ENCODE peak calls at places on chromosomes 16 and 17, in seven cellular contexts. Y is body of pancreas, U is sigmoid colon, V is IMR-90, S is GM12891, H is tibial nerve, D is lower leg skin. N is an unnamed sample.

GRCh38 chr17:13462673-13463124 is 139.0 kb downstream of the HS3ST3A1 start:
- DNase-seq in D (no peak), V (no peak), U (no peak), Y (no peak), S (no peak), H (no peak), N (no peak)

GRCh38 chr17:45273551-45273957 is 11.7 kb upstream of the SPATA32 start:
- DNase-seq in Y (no peak), U (no peak), V (no peak), S (no peak), D (no peak), H (no peak), N (no peak)

GRCh38 chr16:71626858-71627213 is 852 bp downstream of the MARVELD3 start:
- DNase-seq in H (no peak), Y (peak), D (no peak), U (no peak), V (no peak), S (peak), N (no peak)

GRCh38 chr16:27717726-27718125 is 167.8 kb downstream of the KATNIP start:
- DNase-seq in D (no peak), H (no peak), U (peak), Y (no peak), S (no peak), V (no peak), N (no peak)

GRCh38 chr17:66152756-66153155 is 39.2 kb downstream of the CEP112 start:
- DNase-seq in H (no peak), V (peak), S (no peak), U (no peak), D (no peak), Y (no peak), N (no peak)

GRCh38 chr16:11049396-11050059 is 105.2 kb downstream of the CLEC16A start:
- DNase-seq in D (no peak), Y (no peak), S (no peak), U (peak), H (no peak), V (no peak), N (peak)

GRCh38 chr16:70298988-70299938 is at the start of gene DDX19B:
- DNase-seq in S (peak), D (peak), U (peak), H (peak), Y (peak), V (peak), N (peak)

GRCh38 chr16:84048871-84049270 is 6.3 kb upstream of the SLC38A8 start:
- DNase-seq in Y (peak), H (no peak), V (no peak), D (no peak), S (no peak), U (peak), N (no peak)

GRCh38 chr17:74429604-74430384 is 2.1 kb upstream of the GPRC5C start:
- DNase-seq in V (no peak), S (no peak), U (no peak), D (peak), Y (peak), H (no peak), N (no peak)

GRCh38 chr17:8481089-8481488 is 45.4 kb downstream of the NDEL1 start:
- DNase-seq in Y (no peak), U (no peak), S (no peak), H (no peak), D (no peak), V (no peak), N (no peak)

GRCh38 chr17:73309727-73310555 is 1.9 kb downstream of the CDC42EP4 start:
- DNase-seq in S (no peak), U (no peak), V (no peak), Y (peak), D (no peak), H (no peak), N (no peak)

GRCh38 chr16:24609740-24610420 is 70.5 kb downstream of the RBBP6 start:
- DNase-seq in D (peak), H (peak), U (peak), V (peak), Y (peak), S (peak), N (no peak)

GRCh38 chr17:55584861-55585260 is 73.6 kb upstream of the SMIM36 start:
- DNase-seq in Y (no peak), V (no peak), U (no peak), H (no peak), D (no peak), S (no peak), N (no peak)

GRCh38 chr16:10683160-10683559 is 11.6 kb downstream of the TEKT5 start:
- DNase-seq in U (no peak), Y (no peak), H (no peak), D (no peak), V (no peak), S (no peak), N (no peak)

GRCh38 chr16:2770057-2770780 is 6.9 kb downstream of the ELOB start:
- DNase-seq in Y (no peak), H (no peak), D (no peak), U (no peak), S (no peak), V (no peak), N (no peak)

GRCh38 chr16:48124266-48124665 is 31.5 kb downstream of the ABCC12 start:
- DNase-seq in S (no peak), D (no peak), H (no peak), U (no peak), Y (no peak), V (no peak), N (no peak)

GRCh38 chr16:49560018-49560830 is 186.6 kb downstream of the C16orf78 start:
- DNase-seq in S (no peak), H (peak), V (no peak), D (no peak), U (no peak), Y (no peak), N (no peak)

GRCh38 chr16:19528666-19529065 is 4.9 kb downstream of the CCP110 start:
- DNase-seq in Y (no peak), S (no peak), D (no peak), V (no peak), U (no peak), H (no peak), N (no peak)

GRCh38 chr17:8991514-8992285 is 26.2 kb upstream of the PIK3R5 start:
- DNase-seq in D (peak), H (peak), Y (peak), U (peak), V (peak), S (no peak), N (peak)

GRCh38 chr17:62876664-62877411 is 68.7 kb upstream of the MARCHF10 start:
- DNase-seq in V (peak), U (no peak), Y (no peak), D (no peak), H (no peak), S (no peak), N (no peak)

GRCh38 chr17:45143767-45144198 is 4.5 kb upstream of the HEXIM1 start:
- DNase-seq in S (no peak), Y (peak), H (peak), V (peak), U (peak), D (peak), N (no peak)

GRCh38 chr16:89917773-89918452 is 749 bp upstream of the MC1R start:
- DNase-seq in D (no peak), S (peak), H (no peak), U (peak), Y (peak), V (peak), N (peak)

GRCh38 chr17:81471804-81472456 is 40.7 kb downstream of the ACTG1 start:
- DNase-seq in Y (no peak), V (no peak), S (no peak), H (peak), D (peak), U (peak), N (peak)

DNA sequence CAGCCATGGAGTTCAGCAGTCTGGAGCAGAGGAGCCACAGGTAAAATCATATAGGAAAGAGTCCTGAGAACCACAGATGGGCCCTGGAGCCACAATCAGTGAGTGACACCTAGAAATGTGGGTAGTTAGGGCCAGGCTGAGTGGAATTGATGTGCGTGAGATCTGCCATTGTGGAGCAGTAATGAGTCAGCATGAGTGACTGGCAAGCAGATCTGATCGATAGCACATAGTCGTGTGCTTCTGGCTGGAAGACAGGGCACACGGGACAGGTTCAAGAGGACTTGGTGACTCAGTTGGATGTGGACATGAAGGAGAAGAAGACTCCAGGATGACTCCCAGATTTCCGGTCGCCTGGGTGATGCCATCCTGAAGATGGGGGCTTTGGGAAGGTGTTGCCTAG is 12.3 kb downstream of the ADORA2B start:
- DNase-seq in H (no peak), Y (no peak), U (peak), D (no peak), V (no peak), S (no peak), N (no peak)
- TF ChIP-seq POLR2A in H (no peak), Y (no peak), U (no peak), D (no peak), V (no peak), S (no peak), N (no peak)

GRCh38 chr16:31128711-31129567 is 6.6 kb downstream of the PRSS8 start:
- DNase-seq in S (no peak), U (no peak), Y (peak), H (no peak), V (no peak), D (no peak), N (no peak)
- TF ChIP-seq POLR2A in S (no peak), U (no peak), Y (peak), H (no peak), V (no peak), D (no peak), N (no peak)

DNA sequence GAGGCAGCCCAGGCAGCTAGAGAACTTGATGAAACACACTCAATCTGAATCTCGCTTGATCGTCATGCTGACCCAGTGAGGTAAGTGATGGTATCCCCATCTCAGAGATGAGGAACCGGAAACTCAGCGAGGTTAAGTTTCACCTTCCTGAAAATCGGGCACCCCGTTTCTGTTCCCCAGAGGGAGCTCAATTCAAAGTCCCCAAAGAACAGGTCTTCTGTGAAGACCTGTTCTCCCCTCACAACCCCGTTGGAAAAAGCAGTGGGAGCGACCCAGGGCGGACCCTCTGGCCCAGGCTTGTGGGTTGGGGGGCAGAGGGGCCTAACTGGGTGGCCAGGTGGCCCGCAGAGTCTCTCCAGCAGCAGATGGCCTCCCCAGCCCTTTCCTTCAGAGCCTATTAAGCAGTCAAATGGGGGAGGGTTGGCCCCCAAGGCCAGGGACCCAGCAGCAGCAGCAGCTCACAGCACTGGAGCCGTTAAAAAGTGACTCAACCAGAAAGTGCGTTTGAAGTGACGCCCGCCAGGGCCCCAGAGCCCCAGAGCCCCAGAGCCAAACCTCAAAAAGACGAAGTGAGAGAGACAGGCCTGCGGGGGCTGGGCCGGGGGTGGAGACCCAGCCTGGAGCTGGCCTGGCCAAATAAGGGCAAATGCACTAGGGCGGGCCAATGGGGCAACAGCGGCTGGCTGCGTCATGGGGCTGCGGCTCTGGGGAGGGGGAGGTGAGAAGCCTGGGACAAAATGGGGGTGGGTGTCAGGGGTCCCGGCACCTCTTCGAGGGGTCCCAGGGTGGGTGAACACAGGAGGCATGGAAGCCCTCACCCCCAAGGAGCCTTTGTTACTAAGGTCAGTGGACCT is 9.2 kb upstream of the TSPOAP1 start:
- DNase-seq in H (peak), D (peak), V (peak), U (peak), S (no peak), Y (peak), N (peak)
- TF ChIP-seq POLR2A in H (no peak), D (no peak), V (no peak), U (no peak), S (peak), Y (peak), N (no peak)

GRCh38 chr17:64150237-64151015 is 20.5 kb upstream of the ERN1 start:
- DNase-seq in D (no peak), H (peak), S (no peak), U (no peak), Y (peak), V (no peak), N (no peak)
- TF ChIP-seq POLR2A in D (no peak), H (no peak), S (no peak), U (no peak), Y (peak), V (no peak), N (no peak)

DNA sequence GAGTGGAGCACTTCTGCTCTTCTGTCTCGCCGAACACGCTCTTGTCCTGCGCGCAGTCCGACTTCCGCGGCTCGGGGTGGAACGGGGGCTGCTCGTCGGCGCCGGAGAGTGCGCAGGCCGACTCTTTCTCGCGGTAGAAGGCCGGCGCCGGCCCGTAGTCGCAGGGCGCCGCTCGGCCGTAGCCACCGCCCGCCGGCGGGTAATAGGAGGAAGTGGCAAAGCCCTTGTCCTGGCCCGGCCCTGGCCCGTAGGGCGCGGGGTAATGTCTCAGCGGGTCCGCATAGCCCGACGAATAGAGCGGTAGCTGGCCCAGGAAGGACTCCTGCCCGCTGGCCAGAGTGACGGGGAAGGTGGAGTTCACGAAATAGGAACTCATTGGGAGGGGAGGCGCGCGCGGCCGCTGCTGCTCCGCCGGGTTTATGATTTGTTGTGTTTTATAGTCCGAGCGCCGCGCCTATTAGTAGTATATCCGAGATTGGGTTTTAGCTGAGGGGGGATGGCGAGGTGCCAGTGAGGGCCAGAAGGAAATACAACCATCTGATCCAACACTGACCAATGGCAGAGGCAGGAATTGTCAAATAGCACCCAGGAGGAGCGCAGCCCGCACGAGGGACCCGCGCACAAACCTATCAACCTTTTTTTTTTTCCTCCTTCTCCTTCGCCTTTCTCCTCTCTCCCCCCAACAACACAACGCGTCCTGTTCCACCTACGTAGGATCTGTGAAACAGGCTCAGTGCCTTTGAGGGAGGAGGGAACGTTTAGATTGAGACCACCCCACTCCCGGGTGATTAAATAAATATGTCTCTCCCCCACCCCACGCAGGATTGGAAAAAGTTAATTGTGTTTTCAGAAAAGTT is 4.4 kb upstream of the HOXB5 start:
- DNase-seq in V (peak), H (no peak), U (peak), D (no peak), S (peak), Y (peak), N (no peak)
- TF ChIP-seq POLR2A in V (peak), H (no peak), U (peak), D (no peak), S (no peak), Y (peak), N (no peak)

DNA sequence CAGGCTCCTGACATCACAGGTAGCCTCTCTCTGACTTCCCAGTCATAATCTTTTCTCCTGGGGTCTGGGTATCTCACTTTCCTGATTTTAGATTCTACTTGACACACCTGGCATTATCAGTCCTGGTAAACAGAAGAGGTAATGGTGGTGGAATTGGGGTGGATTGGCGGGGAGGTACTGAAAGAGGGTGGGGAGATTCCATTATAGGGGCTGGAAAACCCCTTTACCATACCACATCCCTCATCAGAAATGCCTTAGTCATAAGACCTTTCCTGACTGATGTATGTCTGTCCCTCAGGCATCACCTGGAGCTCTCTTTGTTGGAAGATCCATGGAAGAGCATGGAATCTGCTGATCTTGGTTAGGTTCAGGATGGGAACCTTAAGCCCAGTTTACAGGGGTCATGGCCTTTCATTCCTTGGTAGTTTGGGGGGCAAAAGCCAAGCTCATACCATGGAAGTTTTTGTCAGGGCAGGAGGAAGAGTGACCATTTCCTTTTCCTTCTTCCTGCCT is 3.1 kb downstream of the ERAL1 start:
- DNase-seq in U (no peak), V (no peak), D (no peak), S (no peak), Y (no peak), H (no peak), N (no peak)
- TF ChIP-seq POLR2A in U (no peak), V (no peak), D (no peak), S (no peak), Y (no peak), H (no peak), N (no peak)

DNA sequence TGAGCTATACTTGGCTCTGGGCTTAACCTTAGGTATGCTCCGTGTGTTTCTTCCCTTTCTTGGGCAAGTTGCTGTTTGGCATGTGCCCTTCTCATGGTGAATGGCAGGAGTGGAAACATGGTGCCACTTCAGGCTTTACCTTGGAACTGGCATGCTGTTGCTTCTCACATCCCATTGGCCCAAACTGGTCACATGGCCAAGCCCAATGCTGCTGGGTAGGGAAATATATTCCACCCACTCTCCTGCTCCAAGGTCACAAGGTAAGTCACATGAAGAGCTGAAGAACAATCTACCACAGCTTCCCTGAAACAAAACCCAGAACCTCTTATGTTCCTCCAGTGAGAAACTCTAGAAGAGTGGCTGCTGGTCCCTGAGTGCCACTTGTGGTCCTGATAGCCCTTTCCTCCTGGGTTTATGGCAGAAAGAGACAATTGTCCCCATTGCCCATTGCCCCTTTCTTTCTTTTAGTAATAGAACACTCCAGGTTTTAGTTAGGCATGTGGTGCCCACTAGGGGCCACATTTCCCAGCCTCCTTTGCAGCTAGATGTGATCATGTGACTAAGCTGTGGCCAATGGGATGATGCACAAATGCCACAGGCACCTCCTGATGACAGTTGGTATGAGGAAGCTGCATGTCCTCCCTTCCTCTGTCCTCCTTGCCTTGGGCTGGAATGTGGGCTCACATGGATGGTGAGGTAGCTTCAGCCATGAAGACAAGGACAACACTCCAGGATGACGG is 50.3 kb downstream of the MEOX1 start:
- DNase-seq in U (no peak), V (no peak), S (no peak), D (no peak), H (no peak), Y (no peak), N (no peak)
- TF ChIP-seq POLR2A in U (no peak), V (no peak), S (no peak), D (no peak), H (no peak), Y (no peak), N (no peak)

DNA sequence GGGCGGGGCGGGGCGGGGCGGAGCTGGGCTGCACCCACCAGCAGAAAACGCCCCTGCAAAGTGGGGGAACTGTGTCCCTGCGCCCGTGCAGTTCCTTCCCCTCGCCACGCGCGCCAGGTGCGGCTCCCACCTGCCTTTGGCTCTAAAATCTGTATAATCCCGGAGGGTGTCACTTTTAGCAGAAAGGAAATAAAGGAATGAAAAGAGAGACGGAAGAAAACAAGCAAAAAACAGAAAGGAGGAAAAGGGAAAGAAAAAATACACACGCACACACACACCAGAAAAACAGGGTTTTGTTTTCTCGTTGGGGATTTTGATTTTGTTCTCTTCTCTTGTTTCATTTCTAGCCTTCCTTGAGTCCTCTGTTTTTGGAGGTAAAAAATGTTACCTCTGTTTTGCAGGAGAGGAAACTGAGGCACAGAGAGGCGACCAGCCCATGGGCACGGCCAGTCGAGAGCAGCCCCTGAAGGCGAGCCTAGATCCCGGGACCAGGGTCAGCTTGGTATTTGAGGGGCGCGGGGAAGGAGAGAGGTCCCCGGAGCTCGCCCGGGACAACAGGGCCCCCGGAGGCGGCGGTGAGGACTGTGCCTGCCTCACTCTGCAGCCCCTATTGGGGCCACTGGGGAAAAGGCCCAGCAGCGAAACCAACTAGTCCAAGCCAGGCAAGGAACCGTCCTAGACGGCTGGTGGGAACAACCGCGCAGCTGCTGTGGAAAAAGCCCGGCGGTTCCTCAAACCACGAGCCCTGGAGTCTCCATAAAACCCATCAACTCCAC is 594 bp upstream of the CARHSP1 start:
- DNase-seq in D (no peak), S (no peak), V (no peak), H (no peak), Y (no peak), U (no peak), N (no peak)
- TF ChIP-seq POLR2A in D (no peak), S (no peak), V (no peak), H (no peak), Y (peak), U (no peak), N (no peak)

N was measured in H54.